ENCODE peak calls at places on chromosomes 2 and 18, in five cellular contexts. P, T, I, S and J are unnamed samples.

GRCh38 chr2:123720760-123721159 is 304.3 kb upstream of the CNTNAP5 start:
- DNase-seq in P (no peak), S (no peak), T (no peak), I (no peak), J (no peak)

GRCh38 chr2:231685349-231686191 is 22.8 kb upstream of the PTMA start:
- DNase-seq in S (no peak), I (no peak), P (no peak), T (no peak), J (peak; percentile 93)

GRCh38 chr18:70332694-70333093 is 43.8 kb downstream of the SOCS6 start:
- DNase-seq in I (no peak), T (no peak), S (peak; percentile 55), P (no peak), J (no peak)

GRCh38 chr18:48741866-48742265 is 203.0 kb downstream of the CTIF start:
- DNase-seq in S (no peak), I (no peak), P (no peak), T (no peak), J (no peak)

GRCh38 chr2:238790126-238790820 is 57.6 kb upstream of the TWIST2 start:
- DNase-seq in I (no peak), S (no peak), T (no peak), P (no peak), J (no peak)

GRCh38 chr2:204115692-204116091 is 179.1 kb downstream of the ICOS start:
- DNase-seq in I (no peak), P (no peak), T (no peak), S (no peak), J (no peak)

GRCh38 chr2:190352668-190353536 is 9.5 kb downstream of the INPP1 start:
- DNase-seq in T (no peak), S (peak; percentile 56), P (no peak), I (no peak), J (no peak)

GRCh38 chr2:2845267-2845666 is 514.2 kb upstream of the MYT1L start:
- DNase-seq in T (no peak), P (no peak), S (no peak), I (no peak), J (no peak)

GRCh38 chr2:143451622-143452021 is 322.4 kb downstream of the ARHGAP15 start:
- DNase-seq in P (no peak), T (no peak), I (no peak), S (peak; percentile 83), J (no peak)

GRCh38 chr2:157443795-157444642 is at the start of gene CYTIP:
- DNase-seq in I (no peak), P (peak; percentile 27), S (no peak), T (no peak), J (no peak)

GRCh38 chr18:79121746-79122474 is 52.7 kb downstream of the ATP9B start:
- DNase-seq in I (no peak), P (no peak), S (peak; percentile 80), T (no peak), J (no peak)

GRCh38 chr2:101267671-101268656 is 15.3 kb downstream of the CNOT11 start:
- DNase-seq in I (no peak), P (no peak), S (no peak), T (no peak), J (no peak)

GRCh38 chr2:190812506-190813294 is 67.9 kb upstream of the GLS start:
- DNase-seq in S (peak; percentile 75), I (no peak), P (no peak), T (no peak), J (no peak)

GRCh38 chr2:1455466-1455865 is 42.2 kb downstream of the TPO start:
- DNase-seq in P (no peak), I (no peak), T (no peak), S (no peak), J (no peak)

GRCh38 chr2:162029287-162029901 is 44.6 kb downstream of the DPP4 start:
- DNase-seq in P (peak; percentile 38), S (peak; percentile 46), T (no peak), I (no peak), J (peak; percentile 68)

GRCh38 chr18:33239298-33239697 is 201.2 kb downstream of the CCDC178 start:
- DNase-seq in S (no peak), T (no peak), I (no peak), P (no peak), J (no peak)

GRCh38 chr2:179749210-179749609 is 112.2 kb downstream of the ZNF385B start:
- DNase-seq in I (no peak), P (no peak), T (no peak), S (peak; percentile 24), J (no peak)

DNA sequence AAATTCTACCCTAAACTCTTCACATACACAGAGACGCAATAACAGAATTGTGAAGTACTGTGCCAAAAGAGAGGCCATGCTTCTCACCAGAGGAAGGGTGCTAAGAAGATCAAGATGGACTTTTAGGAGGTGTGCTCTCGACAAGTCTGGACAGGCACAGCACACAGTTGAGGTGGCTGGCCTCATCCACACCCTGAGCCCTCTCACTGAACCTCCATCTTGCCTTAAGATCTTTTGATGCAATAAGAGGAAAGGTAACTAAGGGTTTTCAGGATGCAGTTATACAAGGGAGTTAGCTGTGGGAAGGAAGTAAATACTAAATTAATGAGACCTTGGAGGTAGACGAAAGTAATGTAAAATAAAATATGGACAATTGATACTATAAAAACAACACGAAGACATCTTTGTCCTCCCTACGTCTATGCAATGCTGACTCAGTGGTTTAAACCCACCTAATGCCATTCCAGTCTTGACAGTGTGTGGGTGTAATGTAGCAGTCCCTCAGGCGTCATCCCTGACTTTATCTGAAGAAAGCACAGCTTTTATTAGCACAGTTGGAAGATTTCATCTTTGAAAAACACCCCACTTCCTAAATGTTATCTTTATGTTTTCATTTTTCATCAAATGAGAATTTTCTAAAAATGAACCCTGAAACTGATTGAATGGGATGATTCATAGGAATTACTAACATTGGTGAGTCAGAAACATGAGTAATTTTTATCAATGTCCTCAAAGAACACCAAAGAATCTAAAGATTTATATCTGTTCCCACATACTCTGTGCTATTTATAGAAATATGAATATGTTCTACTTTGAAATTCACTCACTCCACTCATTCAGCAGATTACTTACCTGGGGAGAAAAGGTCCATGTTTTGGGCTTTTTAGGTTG is 34.0 kb upstream of the MALL start:
- DNase-seq in I (no peak), P (no peak), T (no peak), S (peak; percentile 97), J (no peak)
- H3K4me3 ChIP-seq in I (no peak overlapping the region), P (no peak overlapping the region), T (no peak overlapping the region), S (no peak overlapping the region), J (no peak overlapping the region)

DNA sequence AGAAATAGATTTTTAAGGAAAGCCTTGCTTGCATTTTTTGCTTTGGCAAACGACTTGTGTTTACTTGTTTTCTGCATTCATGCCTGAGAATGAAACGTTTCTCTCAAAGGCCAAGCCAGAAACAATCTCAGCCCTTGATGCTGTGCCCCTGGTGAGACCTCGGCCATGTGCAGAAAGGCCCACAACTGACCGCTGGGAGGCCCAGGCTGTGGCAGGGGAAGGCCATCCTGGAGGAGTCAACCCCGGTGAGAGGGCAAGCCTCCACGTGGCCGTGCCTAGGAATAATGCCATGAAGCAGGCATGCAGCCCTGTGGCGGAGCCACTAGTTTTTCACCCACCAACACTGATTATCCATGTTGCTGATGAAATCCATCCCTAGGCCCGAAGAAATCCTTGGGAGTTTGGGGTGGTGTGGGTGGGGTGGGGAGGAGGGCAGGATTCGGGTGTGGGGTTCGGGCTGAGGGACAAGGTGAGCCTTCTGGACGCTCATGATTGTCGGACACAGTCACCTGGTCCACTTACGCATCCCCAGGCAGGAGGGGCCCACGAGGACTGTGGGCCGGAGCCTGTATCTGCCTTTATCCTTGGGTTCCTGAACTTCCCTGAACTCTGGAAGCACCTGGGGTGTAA is 107.5 kb upstream of the APCDD1 start:
- DNase-seq in S (no peak), I (no peak), T (no peak), P (no peak), J (no peak)
- TF ChIP-seq CTCF in S (no peak), I (no peak), T (no peak), P (no peak), J (no peak)

GRCh38 chr18:44514766-44515165 is 165.9 kb upstream of the SETBP1 start:
- DNase-seq in S (no peak), P (no peak), I (no peak), T (no peak), J (no peak)

GRCh38 chr18:44521673-44522032 is 159.0 kb upstream of the SETBP1 start:
- DNase-seq in S (peak; percentile 53), T (no peak), I (no peak), P (no peak), J (no peak)

GRCh38 chr18:44518666-44519065 is 162.0 kb upstream of the SETBP1 start:
- DNase-seq in P (no peak), T (no peak), S (peak; percentile 49), I (no peak), J (no peak)

GRCh38 chr18:44520981-44521672 is 159.6 kb upstream of the SETBP1 start:
- DNase-seq in P (no peak), I (no peak), S (peak; percentile 75), T (no peak), J (no peak)

GRCh38 chr18:44518091-44518490 is 162.6 kb upstream of the SETBP1 start:
- DNase-seq in S (peak; percentile 16), P (no peak), I (no peak), T (no peak), J (no peak)
- H3K27ac ChIP-seq in S (no peak overlapping the region), P (no peak overlapping the region), I (no peak overlapping the region), T (no peak overlapping the region), J (no peak overlapping the region)

DNA sequence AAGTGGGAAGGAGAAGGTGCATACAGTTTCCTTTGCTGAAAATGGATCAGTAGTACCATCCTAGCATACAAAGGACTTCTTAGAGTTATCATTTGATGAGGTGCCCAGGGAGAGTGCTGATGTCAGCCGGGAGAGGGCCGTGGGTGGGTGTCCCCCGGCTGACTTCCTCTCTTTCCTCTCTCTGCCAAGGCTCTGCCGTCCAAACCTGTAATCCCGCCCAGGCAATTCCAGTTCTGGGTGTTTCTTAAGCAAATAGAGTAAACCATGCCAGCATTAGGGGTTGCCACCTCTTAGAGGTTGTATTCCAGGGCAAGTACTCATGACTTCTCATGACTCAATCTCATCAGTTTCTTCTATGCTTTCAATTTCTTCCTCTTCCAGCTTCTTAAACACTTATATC is 117.2 kb downstream of the GATA6 start:
- DNase-seq in S (peak; percentile 31), I (no peak), P (no peak), T (no peak), J (no peak)
- H3K4me3 ChIP-seq in S (no peak overlapping the region), I (no peak overlapping the region), P (peak overlapping the region; percentile 22), T (no peak overlapping the region), J (no peak overlapping the region)

GRCh38 chr18:9706081-9706935 is 1.8 kb upstream of the RAB31 start:
- DNase-seq in I (no peak), S (no peak), T (no peak), P (no peak), J (no peak)

GRCh38 chr18:9707381-9708056 is 582 bp upstream of the RAB31 start:
- DNase-seq in S (peak; percentile 46), T (no peak), P (no peak), I (no peak), J (no peak)

GRCh38 chr18:9710037-9710436 is 1.9 kb downstream of the RAB31 start:
- DNase-seq in T (no peak), S (no peak), P (no peak), I (no peak), J (no peak)

GRCh38 chr18:9708882-9709877 is 1.1 kb downstream of the RAB31 start:
- DNase-seq in P (no peak), S (peak; percentile 45), T (no peak), I (peak; percentile 49), J (peak; percentile 7)

GRCh38 chr18:9708057-9708881 is at the start of gene RAB31:
- DNase-seq in S (peak; percentile 79), P (peak; percentile 90), T (no peak), I (peak; percentile 86), J (peak; percentile 73)
- TF ChIP-seq CTCF in S (no peak), P (peak; percentile 12), T (no peak), I (peak; percentile 20), J (no peak)